ENCODE peak calls at places on chromosomes 7 and 10, in ten cellular contexts. E is foreskin keratinocyte; P is kidney glomerular epithelial cell; M is NCI-H446; A is germinal center; C is M059J; D is osteocyte; X is activated naive CD4-positive, alpha-beta T cell treated with Interleukin-2 at 50 U/mL for 16 hours; W is NCI-H1105; Y is GM04504. N is an unnamed sample.
A peak's percentile ranks its signal among the peaks of the same experiment; 100 is the strongest.

GRCh38 chr10:71981024-71981867 is 17.1 kb downstream of the CHST3 start:
- DNase-seq in E (no peak), P (peak; percentile 7), M (no peak), A (no peak), C (peak; percentile 78), D (no peak), X (no peak), W (no peak), Y (no peak), N (no peak)

GRCh38 chr10:126839094-126839761 is 66.0 kb upstream of the DOCK1 start:
- DNase-seq in E (no peak), P (no peak), M (no peak), A (no peak), C (no peak), D (peak; percentile 75), X (no peak), W (peak; percentile 89), Y (no peak), N (no peak)

GRCh38 chr7:128946936-128947830 is 9.5 kb downstream of the IRF5 start:
- DNase-seq in E (no peak), P (no peak), M (no peak), A (peak; percentile 30), C (no peak), D (no peak), X (no peak), W (no peak), Y (no peak), N (no peak)

GRCh38 chr10:85787393-85787792 is 579.2 kb downstream of the GRID1 start:
- DNase-seq in E (no peak), P (no peak), M (no peak), A (no peak), C (no peak), D (no peak), X (no peak), W (no peak), Y (no peak), N (no peak)

GRCh38 chr7:52273685-52274610 is 761.5 kb upstream of the POM121L12 start:
- DNase-seq in E (no peak), P (no peak), M (no peak), A (no peak), C (no peak), D (no peak), X (no peak), W (no peak), Y (no peak), N (no peak)

GRCh38 chr10:563827-564226 is 125.6 kb downstream of the DIP2C start:
- DNase-seq in E (no peak), P (no peak), M (no peak), A (no peak), C (no peak), D (no peak), X (no peak), W (no peak), Y (no peak), N (no peak)

GRCh38 chr7:17041324-17041723 is 159.5 kb upstream of the AGR3 start:
- DNase-seq in E (peak; percentile 68), P (peak; percentile 42), M (peak; percentile 32), A (no peak), C (peak; percentile 97), D (no peak), X (no peak), W (peak; percentile 59), Y (peak; percentile 62), N (no peak)

GRCh38 chr10:14486777-14487510 is 156.2 kb upstream of the FRMD4A start:
- DNase-seq in E (no peak), P (no peak), M (no peak), A (no peak), C (peak; percentile 19), D (no peak), X (no peak), W (peak; percentile 56), Y (no peak), N (no peak)

GRCh38 chr7:86280150-86280549 is 363.6 kb upstream of the GRM3 start:
- DNase-seq in E (no peak), P (no peak), M (no peak), A (no peak), C (no peak), D (no peak), X (no peak), W (no peak), Y (no peak), N (no peak)

GRCh38 chr10:97028832-97029178 is 157.0 kb downstream of the SLIT1 start:
- DNase-seq in E (no peak), P (no peak), M (no peak), A (no peak), C (no peak), D (no peak), X (no peak), W (no peak), Y (no peak), N (no peak)

GRCh38 chr7:100803398-100804161 is 23.7 kb downstream of the EPHB4 start:
- DNase-seq in E (peak; percentile 54), P (peak; percentile 67), M (peak; percentile 65), A (peak; percentile 94), C (peak; percentile 93), D (peak; percentile 92), X (no peak), W (no peak), Y (peak; percentile 81), N (peak; percentile 52)

GRCh38 chr7:49774459-49775064 is 1.1 kb downstream of the VWC2 start:
- DNase-seq in E (no peak), P (no peak), M (no peak), A (no peak), C (no peak), D (no peak), X (no peak), W (no peak), Y (no peak), N (no peak)

GRCh38 chr10:54660397-54660796 is 140.6 kb downstream of the PCDH15 start:
- DNase-seq in E (no peak), P (no peak), M (no peak), A (no peak), C (no peak), D (no peak), X (no peak), W (no peak), Y (no peak), N (no peak)

GRCh38 chr7:22612776-22613175 is 112.8 kb upstream of the STEAP1B start:
- DNase-seq in E (no peak), P (no peak), M (no peak), A (no peak), C (no peak), D (no peak), X (no peak), W (no peak), Y (no peak), N (no peak)

GRCh38 chr7:105808703-105809590 is 67.5 kb downstream of the ATXN7L1 start:
- DNase-seq in E (peak; percentile 90), P (peak; percentile 77), M (no peak), A (peak; percentile 80), C (peak; percentile 71), D (no peak), X (peak; percentile 90), W (no peak), Y (no peak), N (no peak)

GRCh38 chr10:117884088-117884487 is 162.7 kb downstream of the RAB11FIP2 start:
- DNase-seq in E (no peak), P (no peak), M (no peak), A (no peak), C (no peak), D (no peak), X (no peak), W (no peak), Y (no peak), N (no peak)

GRCh38 chr7:98284335-98285036 is 3.0 kb downstream of the BRI3 start:
- DNase-seq in E (no peak), P (peak; percentile 66), M (no peak), A (no peak), C (peak; percentile 81), D (peak; percentile 88), X (no peak), W (no peak), Y (peak; percentile 87), N (no peak)

GRCh38 chr10:76433161-76434005 is 1002.0 kb downstream of the LRMDA start:
- DNase-seq in E (peak; percentile 26), P (no peak), M (no peak), A (no peak), C (peak; percentile 47), D (no peak), X (no peak), W (peak; percentile 87), Y (no peak), N (peak; percentile 12)

GRCh38 chr10:88236121-88236743 is 346.9 kb downstream of the RNLS start:
- DNase-seq in E (no peak), P (no peak), M (no peak), A (no peak), C (peak; percentile 22), D (no peak), X (no peak), W (no peak), Y (no peak), N (no peak)

GRCh38 chr10:28984431-28984830 is 304.4 kb upstream of the LYZL1 start:
- DNase-seq in E (peak; percentile 68), P (peak; percentile 71), M (no peak), A (no peak), C (peak; percentile 80), D (no peak), X (no peak), W (no peak), Y (peak; percentile 66), N (no peak)

GRCh38 chr7:48875300-48875916 is 48.9 kb upstream of the CDC14C start:
- DNase-seq in E (peak; percentile 5), P (peak; percentile 37), M (no peak), A (no peak), C (peak; percentile 36), D (no peak), X (no peak), W (peak; percentile 40), Y (no peak), N (peak; percentile 0)

GRCh38 chr10:60267802-60268201 is 121.9 kb downstream of the ANK3 start:
- DNase-seq in E (no peak), P (no peak), M (no peak), A (no peak), C (no peak), D (no peak), X (no peak), W (no peak), Y (no peak), N (no peak)

GRCh38 chr10:488081-488932 is 201.2 kb downstream of the DIP2C start:
- DNase-seq in E (no peak), P (no peak), M (no peak), A (no peak), C (no peak), D (peak; percentile 70), X (no peak), W (no peak), Y (no peak), N (no peak)

GRCh38 chr7:105245398-105246099 is 143.2 kb downstream of the SRPK2 start:
- DNase-seq in E (no peak), P (peak; percentile 30), M (no peak), A (no peak), C (no peak), D (no peak), X (no peak), W (no peak), Y (no peak), N (peak; percentile 39)

GRCh38 chr10:57961487-57961886 is 306.2 kb downstream of the IPMK start:
- DNase-seq in E (no peak), P (no peak), M (no peak), A (no peak), C (no peak), D (no peak), X (no peak), W (no peak), Y (no peak), N (no peak)

GRCh38 chr7:35701287-35701686 is 6.4 kb upstream of the HERPUD2 start:
- DNase-seq in E (no peak), P (no peak), M (no peak), A (no peak), C (no peak), D (no peak), X (no peak), W (no peak), Y (no peak), N (no peak)

GRCh38 chr7:128104109-128104742 is 73.0 kb upstream of the LRRC4 start:
- DNase-seq in E (no peak), P (no peak), M (no peak), A (peak; percentile 59), C (no peak), D (no peak), X (no peak), W (no peak), Y (no peak), N (no peak)

GRCh38 chr10:96417432-96417831 is 58.6 kb upstream of the OPALIN start:
- DNase-seq in E (no peak), P (peak; percentile 67), M (no peak), A (no peak), C (peak; percentile 46), D (peak; percentile 78), X (no peak), W (no peak), Y (no peak), N (no peak)